ENCODE peak calls at places on chromosomes 1 and 21, in seven cellular contexts. M is neural progenitor cell, S is tibial nerve, F is A549, C is dorsolateral prefrontal cortex, X is heart left ventricle, O is sigmoid colon. K is an unnamed sample.

GRCh38 chr21:26814374-26814773 is 30.8 kb downstream of the ADAMTS1 start:
- DNase-seq in F (no peak), C (no peak), O (no peak), S (no peak), M (no peak), X (no peak), K (no peak)

GRCh38 chr21:32549861-32550260 is 35.5 kb downstream of the TCP10L start:
- DNase-seq in M (no peak), F (no peak), X (no peak), C (no peak), S (no peak), O (no peak), K (no peak)

GRCh38 chr1:145999321-146000024 is 3.1 kb upstream of the TXNIP start:
- DNase-seq in F (no peak), M (no peak), S (no peak), C (no peak), O (peak; percentile 88), X (no peak), K (no peak)

GRCh38 chr21:33042812-33043211 is 17.1 kb downstream of the OLIG2 start:
- DNase-seq in F (peak; percentile 8), C (no peak), S (no peak), O (no peak), M (no peak), X (no peak), K (no peak)

GRCh38 chr1:226882187-226882586 is 11.8 kb downstream of the PSEN2 start:
- DNase-seq in X (no peak), S (peak; percentile 27), M (no peak), F (no peak), O (no peak), C (no peak), K (no peak)

GRCh38 chr1:10338047-10338446 is 60.8 kb upstream of the PGD start:
- DNase-seq in M (peak; percentile 68), F (peak; percentile 48), X (peak; percentile 52), S (peak; percentile 49), O (peak; percentile 69), C (peak; percentile 72), K (peak; percentile 40)

GRCh38 chr1:224380003-224380402 is 23.3 kb downstream of the CNIH4 start:
- DNase-seq in M (no peak), C (no peak), O (no peak), X (no peak), F (no peak), S (no peak), K (no peak)

GRCh38 chr1:231931846-231932454 is 305.4 kb downstream of the DISC1 start:
- DNase-seq in X (no peak), C (no peak), F (peak; percentile 10), O (no peak), S (no peak), M (no peak), K (no peak)

GRCh38 chr1:93672477-93673158 is 9.0 kb downstream of the BCAR3 start:
- DNase-seq in M (no peak), C (no peak), S (no peak), X (no peak), O (peak; percentile 68), F (no peak), K (no peak)

GRCh38 chr1:145692785-145693443 is 14.3 kb downstream of the PDZK1 start:
- DNase-seq in X (no peak), F (no peak), C (no peak), S (no peak), O (no peak), M (no peak), K (no peak)

GRCh38 chr1:234756066-234756783 is 146.2 kb upstream of the IRF2BP2 start:
- DNase-seq in M (no peak), O (no peak), X (no peak), F (no peak), C (no peak), S (no peak), K (no peak)

GRCh38 chr1:226674892-226675719 is 64.0 kb downstream of the ITPKB start:
- DNase-seq in O (peak; percentile 85), M (no peak), S (peak; percentile 75), F (no peak), C (no peak), X (peak; percentile 85), K (peak; percentile 49)

GRCh38 chr1:183223467-183223866 is 37.4 kb downstream of the LAMC2 start:
- DNase-seq in M (no peak), F (no peak), O (no peak), S (no peak), X (no peak), C (no peak), K (no peak)

GRCh38 chr1:202238914-202239313 is 45.3 kb downstream of the LGR6 start:
- DNase-seq in O (peak; percentile 61), C (peak; percentile 23), X (no peak), F (no peak), M (no peak), S (no peak), K (no peak)

GRCh38 chr1:26986658-26987057 is 6.8 kb upstream of the TRNP1 start:
- DNase-seq in S (no peak), F (no peak), C (no peak), M (no peak), O (no peak), X (peak; percentile 6), K (no peak)

GRCh38 chr1:206082831-206083695 is 30.1 kb downstream of the RHEX start:
- DNase-seq in M (no peak), C (no peak), F (no peak), O (no peak), X (no peak), S (no peak), K (no peak)

GRCh38 chr1:2786329-2787162 is 14.9 kb downstream of the TTC34 start:
- DNase-seq in S (peak; percentile 12), F (peak; percentile 15), C (peak; percentile 53), M (peak; percentile 19), X (peak; percentile 47), O (peak; percentile 69), K (peak; percentile 45)

GRCh38 chr1:38941093-38941492 is 537 bp downstream of the RHBDL2 start:
- DNase-seq in M (no peak), O (no peak), C (no peak), F (no peak), X (no peak), S (no peak), K (no peak)
- TF ChIP-seq CTCF in M (no peak), O (no peak), C (no peak), F (no peak), X (no peak), S (no peak), K (no peak)

DNA sequence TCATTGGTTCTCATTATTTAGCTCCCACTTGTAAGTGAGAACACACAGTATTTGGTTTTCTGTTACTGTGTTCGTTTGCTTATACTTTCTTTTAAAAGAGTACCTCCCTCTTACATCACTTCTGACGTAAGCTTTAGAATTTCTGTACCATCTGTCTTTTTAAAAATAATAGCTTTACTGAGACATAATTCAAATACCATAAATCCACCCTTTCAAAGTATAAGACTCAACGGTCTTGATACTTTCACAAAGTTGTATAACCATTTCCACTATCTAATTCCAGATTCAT is 104.9 kb downstream of the HLCS start:
- DNase-seq in F (no peak), M (no peak), X (no peak), O (no peak), S (no peak), C (no peak), K (no peak)
- H3K27ac ChIP-seq in F (peak overlapping the region; percentile 84), M (no peak overlapping the region), X (no peak overlapping the region), O (no peak overlapping the region), S (no peak overlapping the region), C (no peak overlapping the region), K (peak overlapping the region; percentile 73)

DNA sequence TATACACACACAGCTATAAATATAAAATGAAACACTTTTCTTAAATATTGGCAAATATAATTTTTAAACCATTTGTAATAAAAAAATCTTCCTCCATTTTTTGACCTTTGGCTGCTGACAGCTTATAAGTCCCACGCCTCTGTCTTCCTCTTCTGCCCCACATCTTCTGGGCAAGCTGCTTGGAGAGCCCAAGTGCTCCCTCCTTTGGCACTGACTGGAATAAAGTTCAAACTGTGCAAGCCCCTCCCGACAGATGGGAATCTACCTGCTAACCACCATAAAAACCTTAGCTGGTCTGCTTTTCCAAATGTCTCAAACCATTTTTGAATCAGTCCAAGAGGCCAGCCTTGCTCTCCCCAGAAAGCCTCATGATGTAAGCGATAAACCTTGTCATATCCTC is 99.7 kb downstream of the SNX7 start:
- DNase-seq in C (no peak), M (peak; percentile 46), O (no peak), F (no peak), X (no peak), S (no peak), K (no peak)
- TF ChIP-seq CTCF in C (no peak), M (peak; percentile 54), O (no peak), F (no peak), X (no peak), S (no peak), K (no peak)

GRCh38 chr1:39859859-39860812 is 23.2 kb downstream of the TRIT1 start:
- DNase-seq in F (no peak), O (no peak), S (no peak), X (no peak), M (no peak), C (no peak), K (no peak)
- H3K27ac ChIP-seq in F (no peak overlapping the region), O (no peak overlapping the region), S (no peak overlapping the region), X (no peak overlapping the region), M (no peak overlapping the region), C (no peak overlapping the region), K (no peak overlapping the region)

GRCh38 chr1:46665983-46666382 is 2.2 kb downstream of the ATPAF1 start:
- DNase-seq in M (no peak), C (no peak), X (no peak), F (no peak), O (no peak), S (no peak), K (no peak)
- TF ChIP-seq CTCF in M (no peak), C (no peak), X (no peak), F (no peak), O (no peak), S (no peak), K (no peak)

GRCh38 chr1:99531578-99532570 is 114.0 kb upstream of the PALMD start:
- DNase-seq in M (peak; percentile 71), O (no peak), S (no peak), X (no peak), F (no peak), C (no peak), K (no peak)
- H3K27ac ChIP-seq in M (peak overlapping the region; percentile 89), O (no peak overlapping the region), S (no peak overlapping the region), X (no peak overlapping the region), F (no peak overlapping the region), C (no peak overlapping the region), K (no peak overlapping the region)

K was measured in left ventricle myocardium inferior.